ENCODE peak calls at places on chromosomes 13 and 19, in six cellular contexts. N is prostate gland, K is M059J, M is NCI-H1092, X is AML-193, W is fibroblast of the conjunctiva. P is an unnamed sample.

GRCh38 chr13:92488249-92488845 is 738.3 kb upstream of the GPC6 start:
- DNase-seq in W (no peak), N (no peak), X (no peak), K (no peak), M (no peak), P (no peak)

GRCh38 chr19:590750-591098 is 1.0 kb downstream of the HCN2 start:
- DNase-seq in M (no peak), W (no peak), K (no peak), N (no peak), X (no peak), P (no peak)

GRCh38 chr13:20525601-20526544 is at the start of gene CRYL1:
- DNase-seq in M (peak; percentile 49), N (peak; percentile 71), X (peak; percentile 95), W (peak; percentile 9), K (peak; percentile 71), P (no peak)

GRCh38 chr19:51417107-51417806 is at the start of gene SIGLEC10:
- DNase-seq in X (peak; percentile 89), K (peak; percentile 35), M (no peak), N (no peak), W (no peak), P (no peak)

GRCh38 chr13:76383671-76384461 is 502.3 kb downstream of the KCTD12 start:
- DNase-seq in K (peak; percentile 82), M (no peak), N (no peak), W (peak; percentile 86), X (no peak), P (peak; percentile 57)

GRCh38 chr13:27954406-27954851 is 14.7 kb downstream of the CDX2 start:
- DNase-seq in N (no peak), M (no peak), X (no peak), K (no peak), W (no peak), P (no peak)

GRCh38 chr13:97223711-97224461 is 1.8 kb downstream of the MBNL2 start:
- DNase-seq in X (peak; percentile 73), M (peak; percentile 57), K (peak; percentile 94), N (peak; percentile 80), W (peak; percentile 92), P (peak; percentile 81)

GRCh38 chr19:11539495-11540365 is 1.1 kb downstream of the CNN1 start:
- DNase-seq in W (no peak), X (no peak), K (peak; percentile 44), M (no peak), N (no peak), P (no peak)

GRCh38 chr19:3283886-3284657 is 59.6 kb downstream of the CELF5 start:
- DNase-seq in K (no peak), X (no peak), M (no peak), W (no peak), N (no peak), P (no peak)

GRCh38 chr19:35216833-35217707 is 11.5 kb downstream of the FAM187B start:
- DNase-seq in W (no peak), M (no peak), K (no peak), N (no peak), X (peak; percentile 18), P (no peak)

P was measured in AG09309.